ENCODE peak calls at places on chromosome 3, in four cellular contexts. One of them, this sample, is unnamed.

GRCh38 chr3:149417174-149417573 is 39.7 kb upstream of the TM4SF1 start:
- DNase-seq in NCI-H2081: no peak
- DNase-seq in NCI-H1930: no peak
- DNase-seq in brain microvascular endothelial cell: no peak
- DNase-seq in this sample: no peak

GRCh38 chr3:173538410-173538809 is 140.9 kb downstream of the NLGN1 start:
- DNase-seq in NCI-H2081: no peak
- DNase-seq in NCI-H1930: no peak
- DNase-seq in brain microvascular endothelial cell: no peak
- DNase-seq in this sample: no peak

GRCh38 chr3:178152010-178152409 is 384.2 kb upstream of the KCNMB2 start:
- DNase-seq in NCI-H2081: peak
- DNase-seq in NCI-H1930: no peak
- DNase-seq in brain microvascular endothelial cell: no peak
- DNase-seq in this sample: no peak

GRCh38 chr3:10010546-10011465 is 15.4 kb upstream of the FANCD2 start:
- DNase-seq in NCI-H2081: peak
- DNase-seq in NCI-H1930: peak
- DNase-seq in brain microvascular endothelial cell: peak
- DNase-seq in this sample: peak

GRCh38 chr3:65193531-65193930 is 505.7 kb upstream of the ADAMTS9 start:
- DNase-seq in NCI-H2081: no peak
- DNase-seq in NCI-H1930: no peak
- DNase-seq in brain microvascular endothelial cell: no peak
- DNase-seq in this sample: no peak

GRCh38 chr3:154684021-154684420 is 254.0 kb upstream of the GPR149 start:
- DNase-seq in NCI-H2081: no peak
- DNase-seq in NCI-H1930: no peak
- DNase-seq in brain microvascular endothelial cell: no peak
- DNase-seq in this sample: no peak

GRCh38 chr3:129305592-129306091 is 27.0 kb downstream of the HMCES start:
- DNase-seq in NCI-H2081: peak
- DNase-seq in NCI-H1930: no peak
- DNase-seq in brain microvascular endothelial cell: peak
- DNase-seq in this sample: peak

GRCh38 chr3:130963878-130964277 is 62.7 kb downstream of the ASTE1 start:
- DNase-seq in NCI-H2081: no peak
- DNase-seq in NCI-H1930: no peak
- DNase-seq in brain microvascular endothelial cell: peak
- DNase-seq in this sample: peak

GRCh38 chr3:23402728-23403505 is 199.8 kb downstream of the UBE2E2 start:
- DNase-seq in NCI-H2081: no peak
- DNase-seq in NCI-H1930: no peak
- DNase-seq in brain microvascular endothelial cell: no peak
- DNase-seq in this sample: no peak

GRCh38 chr3:42214565-42215283 is 51.3 kb downstream of the CCK start:
- DNase-seq in NCI-H2081: no peak
- DNase-seq in NCI-H1930: no peak
- DNase-seq in brain microvascular endothelial cell: no peak
- DNase-seq in this sample: no peak

GRCh38 chr3:153242900-153243299 is 80.9 kb downstream of the RAP2B start:
- DNase-seq in NCI-H2081: no peak
- DNase-seq in NCI-H1930: no peak
- DNase-seq in brain microvascular endothelial cell: no peak
- DNase-seq in this sample: no peak